ENCODE peak calls at places on chromosomes 13 and 19, in five cellular contexts. P, G, O, E and M are unnamed samples.

GRCh38 chr13:29737061-29737460 is 113.4 kb downstream of the UBL3 start:
- DNase-seq in P (no peak), G (no peak), O (no peak), E (no peak), M (no peak)

GRCh38 chr19:1992759-1993260 is 22.7 kb downstream of the BTBD2 start:
- DNase-seq in P (no peak), G (peak), O (no peak), E (no peak), M (no peak)

GRCh38 chr19:9295411-9295849 is 14.2 kb downstream of the ZNF699 start:
- DNase-seq in P (no peak), G (peak), O (no peak), E (no peak), M (no peak)

GRCh38 chr13:30026093-30026492 is 175.7 kb upstream of the UBL3 start:
- DNase-seq in P (no peak), G (peak), O (no peak), E (no peak), M (no peak)

GRCh38 chr19:30896551-30896950 is 452.7 kb downstream of the TSHZ3 start:
- DNase-seq in P (no peak), G (no peak), O (no peak), E (no peak), M (no peak)

GRCh38 chr19:11535792-11536595 is 2.7 kb upstream of the CNN1 start:
- DNase-seq in P (peak), G (peak), O (peak), E (no peak), M (peak)

GRCh38 chr13:37651371-37651770 is 52.8 kb upstream of the POSTN start:
- DNase-seq in P (no peak), G (no peak), O (no peak), E (no peak), M (no peak)

GRCh38 chr19:31402931-31403330 is 53.7 kb upstream of the TSHZ3 start:
- DNase-seq in P (no peak), G (peak), O (no peak), E (no peak), M (no peak)

GRCh38 chr13:105196052-105196451 is 1339.4 kb downstream of the EFNB2 start:
- DNase-seq in P (no peak), G (peak), O (no peak), E (peak), M (no peak)

GRCh38 chr19:47272448-47273312 is 2.0 kb upstream of the INAFM1 start:
- DNase-seq in P (peak), G (no peak), O (peak), E (no peak), M (no peak)

GRCh38 chr19:613732-614567 is 19.4 kb downstream of the POLRMT start:
- DNase-seq in P (no peak), G (no peak), O (no peak), E (no peak), M (no peak)

GRCh38 chr13:50129065-50129922 is 114.0 kb downstream of the KCNRG start:
- DNase-seq in P (no peak), G (peak), O (no peak), E (no peak), M (no peak)

GRCh38 chr13:110518571-110518970 is 43.0 kb downstream of the RAB20 start:
- DNase-seq in P (no peak), G (no peak), O (no peak), E (no peak), M (no peak)

GRCh38 chr19:3708207-3708931 is at the start of gene TJP3:
- DNase-seq in P (no peak), G (no peak), O (no peak), E (no peak), M (no peak)

GRCh38 chr13:78689011-78689410 is 30.1 kb upstream of the OBI1 start:
- DNase-seq in P (no peak), G (no peak), O (peak), E (no peak), M (peak)

GRCh38 chr19:17471410-17472125 is 1.2 kb downstream of the SLC27A1 start:
- DNase-seq in P (no peak), G (no peak), O (no peak), E (no peak), M (no peak)

GRCh38 chr13:35927554-35927953 is 203.6 kb downstream of the DCLK1 start:
- DNase-seq in P (no peak), G (peak), O (no peak), E (no peak), M (no peak)

GRCh38 chr19:41299755-41300089 is 10.2 kb upstream of the CCDC97 start:
- DNase-seq in P (no peak), G (peak), O (peak), E (no peak), M (peak)

GRCh38 chr19:45469835-45470146 is 2.0 kb downstream of the FOSB start:
- DNase-seq in P (no peak), G (no peak), O (no peak), E (no peak), M (no peak)

GRCh38 chr13:33536639-33537425 is 251.3 kb upstream of the STARD13 start:
- DNase-seq in P (no peak), G (peak), O (peak), E (no peak), M (peak)

GRCh38 chr19:45440873-45441654 is 17.3 kb upstream of the ERCC1 start:
- DNase-seq in P (no peak), G (peak), O (no peak), E (no peak), M (no peak)

GRCh38 chr13:22517544-22517943 is 663.2 kb upstream of the SGCG start:
- DNase-seq in P (no peak), G (no peak), O (no peak), E (no peak), M (no peak)

GRCh38 chr13:31885994-31886393 is 145.6 kb upstream of the FRY start:
- DNase-seq in P (no peak), G (peak), O (no peak), E (no peak), M (no peak)

GRCh38 chr13:48108106-48108505 is 13.2 kb upstream of the MED4 start:
- DNase-seq in P (no peak), G (no peak), O (no peak), E (no peak), M (no peak)

GRCh38 chr19:20243629-20244028 is 76.6 kb downstream of the ZNF486 start:
- DNase-seq in P (no peak), G (no peak), O (no peak), E (no peak), M (no peak)

GRCh38 chr19:45472557-45473365 is 5.0 kb downstream of the FOSB start:
- DNase-seq in P (no peak), G (no peak), O (no peak), E (no peak), M (no peak)

GRCh38 chr19:57410748-57411671 is at the start of gene ZNF17:
- DNase-seq in P (peak), G (peak), O (peak), E (peak), M (peak)

GRCh38 chr13:19984430-19985218 is 26.1 kb downstream of the ZMYM2 start:
- DNase-seq in P (no peak), G (peak), O (peak), E (peak), M (peak)

GRCh38 chr13:60701919-60702318 is 304.9 kb downstream of the TDRD3 start:
- DNase-seq in P (no peak), G (no peak), O (no peak), E (no peak), M (no peak)

GRCh38 chr13:92224052-92224821 is 825.8 kb downstream of the GPC5 start:
- DNase-seq in P (no peak), G (peak), O (no peak), E (peak), M (no peak)

GRCh38 chr19:11382898-11383705 is 1.0 kb downstream of the EPOR start:
- DNase-seq in P (no peak), G (peak), O (no peak), E (no peak), M (no peak)

GRCh38 chr13:99871249-99871898 is 100.2 kb downstream of the ZIC5 start:
- DNase-seq in P (no peak), G (no peak), O (no peak), E (peak), M (no peak)

GRCh38 chr13:31207630-31208549 is 8.1 kb downstream of the B3GLCT start:
- DNase-seq in P (no peak), G (peak), O (no peak), E (no peak), M (no peak)

GRCh38 chr13:23799945-23800344 is 89.3 kb downstream of the MIPEP start:
- DNase-seq in P (no peak), G (peak), O (no peak), E (no peak), M (no peak)

GRCh38 chr19:13718733-13719132 is 45.6 kb upstream of the MRI1 start:
- DNase-seq in P (no peak), G (peak), O (peak), E (peak), M (peak)

GRCh38 chr13:109330941-109331340 is 455.4 kb downstream of the IRS2 start:
- DNase-seq in P (no peak), G (peak), O (no peak), E (no peak), M (no peak)

GRCh38 chr13:111143875-111144540 is 28.9 kb downstream of the ARHGEF7 start:
- DNase-seq in P (no peak), G (peak), O (no peak), E (no peak), M (no peak)

GRCh38 chr19:14515501-14516047 is 2.6 kb downstream of the DNAJB1 start:
- DNase-seq in P (no peak), G (no peak), O (no peak), E (no peak), M (peak)

GRCh38 chr19:21574607-21575006 is 69.2 kb downstream of the ZNF429 start:
- DNase-seq in P (no peak), G (no peak), O (no peak), E (no peak), M (no peak)